ENCODE peak calls at places on chromosome 4, in seven cellular contexts. H is foreskin keratinocyte, F is tibial artery, W is brain microvascular endothelial cell, R is endothelial cell of umbilical vein, G is fibroblast of lung, Q is IMR-90. A is an unnamed sample.

GRCh38 chr4:92091335-92091734 is 212.4 kb upstream of the GRID2 start:
- DNase-seq in H (no peak), F (no peak), W (no peak), R (no peak), G (no peak), Q (no peak), A (no peak)

GRCh38 chr4:38141808-38142500 is 181.8 kb downstream of the PTTG2 start:
- DNase-seq in H (no peak), F (no peak), W (peak; percentile 69), R (peak; percentile 15), G (peak; percentile 83), Q (peak; percentile 86), A (no peak)

GRCh38 chr4:171924761-171925376 is 111.7 kb downstream of the GALNTL6 start:
- DNase-seq in H (no peak), F (no peak), W (no peak), R (no peak), G (no peak), Q (no peak), A (no peak)

GRCh38 chr4:183342541-183343533 is 20.6 kb upstream of the CLDN24 start:
- DNase-seq in H (no peak), F (no peak), W (no peak), R (no peak), G (no peak), Q (no peak), A (no peak)

GRCh38 chr4:161714928-161715327 is 448.9 kb downstream of the FSTL5 start:
- DNase-seq in H (no peak), F (no peak), W (no peak), R (no peak), G (peak; percentile 10), Q (peak; percentile 12), A (no peak)

GRCh38 chr4:156329779-156330178 is 376.1 kb upstream of the CTSO start:
- DNase-seq in H (no peak), F (no peak), W (peak; percentile 30), R (no peak), G (no peak), Q (peak; percentile 24), A (no peak)

GRCh38 chr4:27350161-27350560 is 489.5 kb downstream of the STIM2 start:
- DNase-seq in H (peak; percentile 90), F (no peak), W (no peak), R (peak; percentile 3), G (peak; percentile 57), Q (no peak), A (no peak)

GRCh38 chr4:52864816-52865215 is 2.7 kb downstream of the RASL11B start:
- DNase-seq in H (no peak), F (no peak), W (peak; percentile 20), R (peak; percentile 97), G (peak; percentile 71), Q (peak; percentile 35), A (no peak)

GRCh38 chr4:162957521-162958143 is 209.1 kb downstream of the NAF1 start:
- DNase-seq in H (no peak), F (no peak), W (no peak), R (no peak), G (no peak), Q (no peak), A (no peak)

GRCh38 chr4:90254357-90254756 is 127.2 kb downstream of the CCSER1 start:
- DNase-seq in H (peak; percentile 66), F (no peak), W (no peak), R (no peak), G (no peak), Q (no peak), A (no peak)

GRCh38 chr4:172173206-172173605 is 360.0 kb downstream of the GALNTL6 start:
- DNase-seq in H (no peak), F (no peak), W (peak; percentile 27), R (no peak), G (no peak), Q (peak; percentile 21), A (no peak)

GRCh38 chr4:80058740-80059139 is 14.3 kb downstream of the ANTXR2 start:
- DNase-seq in H (no peak), F (no peak), W (no peak), R (no peak), G (no peak), Q (peak; percentile 24), A (no peak)

GRCh38 chr4:37317104-37317643 is 72.6 kb downstream of the NWD2 start:
- DNase-seq in H (no peak), F (no peak), W (no peak), R (no peak), G (no peak), Q (no peak), A (no peak)

GRCh38 chr4:142473218-142473959 is 372.7 kb downstream of the INPP4B start:
- DNase-seq in H (no peak), F (no peak), W (no peak), R (peak; percentile 30), G (no peak), Q (no peak), A (no peak)

GRCh38 chr4:185396724-185397402 is at the start of gene ANKRD37:
- DNase-seq in H (peak; percentile 66), F (no peak), W (peak; percentile 38), R (peak; percentile 69), G (peak; percentile 58), Q (peak; percentile 19), A (no peak)

GRCh38 chr4:2651546-2651945 is 104.6 kb downstream of the TNIP2 start:
- DNase-seq in H (no peak), F (no peak), W (no peak), R (no peak), G (no peak), Q (no peak), A (no peak)

GRCh38 chr4:170589597-170590191 is 499.9 kb upstream of the AADAT start:
- DNase-seq in H (peak; percentile 51), F (no peak), W (peak; percentile 6), R (no peak), G (peak; percentile 14), Q (no peak), A (no peak)
- TF ChIP-seq CTCF in H (peak; percentile 66), F (peak; percentile 33), W (peak; percentile 16), R (no peak), G (no peak), Q (no peak), A (no peak)

DNA sequence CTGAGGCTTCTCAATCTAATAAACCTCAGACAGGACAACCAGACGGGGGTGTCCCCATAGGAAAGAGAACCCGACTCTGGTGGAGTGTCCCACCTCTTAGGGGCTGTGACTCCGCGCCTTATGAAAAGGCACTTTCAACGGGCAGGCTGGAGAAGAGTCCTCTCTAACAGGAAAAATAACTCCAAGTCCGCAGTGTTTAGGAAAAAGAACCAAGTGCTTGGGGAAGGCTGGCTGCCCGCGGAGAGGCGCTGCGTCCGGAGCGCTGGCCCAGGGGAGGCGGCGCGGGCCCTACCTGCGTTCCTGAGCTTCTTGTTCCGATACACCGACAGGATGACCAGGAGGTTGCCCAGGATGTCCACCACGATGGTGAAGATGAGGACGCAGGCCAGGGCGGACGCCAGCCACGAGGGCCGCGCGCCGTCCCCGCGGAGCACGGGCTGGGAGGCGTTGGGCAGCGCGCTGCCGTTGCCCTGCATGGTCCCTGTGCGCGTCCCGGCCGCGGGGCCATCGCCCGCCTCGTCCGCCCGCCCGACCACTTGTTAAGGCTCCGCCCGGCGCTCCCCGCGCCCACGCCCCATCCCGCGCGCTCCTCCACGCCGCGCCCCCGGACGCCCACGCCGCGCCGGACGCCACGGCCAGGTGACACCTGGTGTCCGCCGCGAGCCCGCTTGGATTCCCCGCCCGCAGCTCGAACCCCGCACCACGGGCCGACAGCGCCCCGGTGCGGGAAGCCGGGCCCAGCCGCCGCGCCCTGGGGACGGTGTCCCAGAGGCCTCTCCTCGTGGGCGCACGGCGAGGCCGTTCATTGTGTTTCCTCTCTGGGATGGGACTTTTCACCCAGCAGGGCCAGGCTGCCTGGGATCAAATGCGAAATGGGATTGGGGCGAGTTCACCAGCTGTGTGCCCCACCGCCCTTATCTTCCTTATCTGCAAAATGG is at the start of gene MTNR1A:
- DNase-seq in H (peak; percentile 23), F (no peak), W (no peak), R (no peak), G (peak; percentile 17), Q (no peak), A (no peak)
- TF ChIP-seq CTCF in H (peak; percentile 51), F (no peak), W (no peak), R (no peak), G (no peak), Q (peak; percentile 4), A (no peak)

DNA sequence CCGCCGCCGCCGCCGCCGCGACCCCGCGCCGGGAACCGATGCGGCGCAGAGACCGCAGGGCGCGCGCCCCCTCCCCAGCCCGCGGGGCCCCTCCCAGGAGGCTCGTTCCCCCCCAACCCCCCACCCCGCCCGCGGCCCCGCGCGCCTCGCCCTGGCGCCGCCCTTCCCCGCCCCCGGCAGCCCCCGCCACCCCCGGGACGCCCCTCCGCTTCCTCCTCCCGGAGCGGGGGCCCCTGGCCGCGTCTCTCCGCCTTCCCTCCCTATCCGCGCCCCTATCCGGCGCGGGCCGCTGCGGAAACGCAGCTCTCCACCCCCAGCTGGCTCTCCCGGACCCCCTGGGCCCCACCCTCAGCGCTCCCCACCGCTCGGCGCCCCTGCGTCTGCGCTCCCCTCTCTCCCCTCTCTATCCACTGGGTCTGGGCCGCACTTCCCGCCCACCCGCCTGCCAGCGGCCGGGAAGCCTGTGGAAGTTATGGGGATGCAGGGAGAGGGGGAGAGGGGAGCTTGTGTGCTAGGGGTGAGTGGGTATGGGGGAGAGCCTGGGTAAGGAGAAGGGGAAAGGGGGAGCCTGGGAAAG is at the start of gene TMEM271:
- DNase-seq in H (no peak), F (no peak), W (no peak), R (no peak), G (no peak), Q (no peak), A (no peak)
- TF ChIP-seq CTCF in H (no peak), F (no peak), W (no peak), R (no peak), G (no peak), Q (no peak), A (no peak)

DNA sequence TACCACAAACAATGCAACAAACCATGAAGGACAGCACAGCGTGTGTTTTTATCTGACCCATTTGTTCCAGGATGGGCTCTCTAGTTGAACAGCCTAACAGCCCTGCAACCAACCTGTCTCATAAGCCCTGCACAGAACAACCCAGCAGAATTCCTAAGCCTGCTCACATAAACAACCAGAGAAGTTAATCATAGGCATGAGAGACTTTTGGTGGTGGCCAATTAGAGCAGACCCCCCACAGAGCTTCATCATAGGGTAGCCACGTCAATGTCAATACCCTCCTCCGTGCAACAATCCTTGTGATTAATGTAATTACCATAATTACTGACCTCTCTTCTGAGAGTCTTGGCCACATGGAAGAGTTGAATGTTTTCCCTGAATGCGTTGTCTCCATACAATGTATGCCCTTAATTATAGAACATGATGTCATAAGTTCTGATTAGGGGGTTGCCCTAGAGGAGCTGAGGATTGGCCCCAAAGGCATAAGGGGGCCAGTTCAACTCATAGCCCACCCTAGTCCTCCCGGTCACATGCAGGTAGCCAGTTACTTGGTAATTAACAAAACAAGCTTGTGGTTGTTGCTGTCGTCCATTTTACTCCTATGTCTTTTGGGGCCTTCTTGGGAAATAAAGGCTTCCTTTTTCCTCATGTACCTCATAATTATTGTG is 92.7 kb downstream of the SYNPO2 start:
- DNase-seq in H (no peak), F (no peak), W (no peak), R (no peak), G (peak; percentile 72), Q (peak; percentile 81), A (no peak)
- TF ChIP-seq CTCF in H (no peak), F (no peak), W (no peak), R (no peak), G (no peak), Q (no peak), A (no peak)

GRCh38 chr4:176964116-176964691 is 171.5 kb upstream of the VEGFC start:
- DNase-seq in H (peak; percentile 26), F (no peak), W (no peak), R (no peak), G (no peak), Q (no peak), A (no peak)
- TF ChIP-seq CTCF in H (peak; percentile 72), F (no peak), W (peak; percentile 53), R (peak; percentile 16), G (peak; percentile 23), Q (peak; percentile 15), A (no peak)

A was measured in omental fat pad.